ENCODE peak calls at places on chromosomes 1 and 21, in nine cellular contexts. T is H9; F is EH; S is HT-29; Q is activated T-helper 2 cell treated with anti-CD3 and anti-CD28 coated beads, Interferon-gamma antibody, Interleukin-2, Interleukin-4, amounts not matched to agents 10 μg/mL and 5 μg/mL and 100 μg/mL, durations not matched to agents 14 hours and 24 hours and 36 hours; A is Calu3; N is skeletal muscle cell; W is NCI-H2029 treated with DMSO at 0.1 percent for 48 hours; I is RCC 7860. R is an unnamed sample.

GRCh38 chr1:156727914-156728598 is at the start of gene METTL25B:
- DNase-seq in T (peak), F (peak), S (peak), Q (peak), A (peak), N (no peak), W (peak), I (peak), R (peak)

GRCh38 chr1:31183927-31184554 is 55.6 kb downstream of the NKAIN1 start:
- DNase-seq in T (peak), F (peak), S (peak), Q (peak), A (peak), N (no peak), W (peak), I (no peak), R (peak)

GRCh38 chr1:228393268-228393699 is 13.4 kb downstream of the TRIM11 start:
- DNase-seq in T (no peak), F (peak), S (peak), Q (no peak), A (peak), N (no peak), W (no peak), I (no peak), R (no peak)

GRCh38 chr1:228416217-228416971 is at the start of gene TRIM17:
- DNase-seq in T (peak), F (peak), S (no peak), Q (no peak), A (peak), N (no peak), W (no peak), I (no peak), R (no peak)

GRCh38 chr21:32545948-32546441 is 39.3 kb downstream of the TCP10L start:
- DNase-seq in T (no peak), F (peak), S (no peak), Q (no peak), A (no peak), N (no peak), W (no peak), I (no peak), R (no peak)

GRCh38 chr1:240030236-240030635 is 61.4 kb upstream of the FMN2 start:
- DNase-seq in T (no peak), F (peak), S (no peak), Q (no peak), A (no peak), N (no peak), W (no peak), I (no peak), R (no peak)

GRCh38 chr1:174352117-174352516 is 95.6 kb upstream of the GPR52 start:
- DNase-seq in T (no peak), F (no peak), S (no peak), Q (no peak), A (no peak), N (no peak), W (no peak), I (no peak), R (no peak)

GRCh38 chr21:45287438-45288391 is at the start of gene POFUT2:
- DNase-seq in T (peak), F (peak), S (peak), Q (peak), A (peak), N (peak), W (peak), I (peak), R (peak)

GRCh38 chr1:152185544-152186391 is 26.7 kb upstream of the RPTN start:
- DNase-seq in T (peak), F (peak), S (peak), Q (peak), A (peak), N (no peak), W (no peak), I (peak), R (peak)